ENCODE peak calls at places on chromosomes 1 and 21, in six cellular contexts. D is K562, O is H1, P is suprapubic skin, F is spleen, Z is GM23338. M is an unnamed sample.

GRCh38 chr1:244221961-244222360 is 170.9 kb downstream of the ZBTB18 start:
- DNase-seq in F (no peak), D (no peak), Z (peak; percentile 3), O (no peak), P (no peak), M (no peak)

GRCh38 chr1:166197597-166197996 is 30.8 kb upstream of the FAM78B start:
- DNase-seq in O (no peak), Z (no peak), F (no peak), D (no peak), P (no peak), M (no peak)

GRCh38 chr21:40054403-40054802 is 187.2 kb downstream of the PCP4 start:
- DNase-seq in O (no peak), F (no peak), P (no peak), Z (no peak), D (no peak), M (peak; percentile 95)

GRCh38 chr1:51636765-51637522 is 20.1 kb downstream of the OSBPL9 start:
- DNase-seq in F (no peak), P (no peak), D (no peak), O (no peak), Z (no peak), M (peak; percentile 51)

GRCh38 chr1:81183157-81183952 is 617.4 kb upstream of the ADGRL2 start:
- DNase-seq in F (no peak), D (no peak), P (no peak), O (no peak), Z (no peak), M (no peak)

GRCh38 chr1:228336308-228337030 is 70.2 kb downstream of the TRIM11 start:
- DNase-seq in P (peak; percentile 69), F (peak; percentile 69), D (no peak), Z (no peak), O (no peak), M (no peak)

GRCh38 chr1:226602186-226603029 is 53.8 kb downstream of the STUM start:
- DNase-seq in D (no peak), P (peak; percentile 89), O (no peak), Z (no peak), F (peak; percentile 68), M (peak; percentile 64)

GRCh38 chr1:169086603-169087455 is 19.7 kb upstream of the ATP1B1 start:
- DNase-seq in D (no peak), O (no peak), P (no peak), Z (no peak), F (no peak), M (no peak)

GRCh38 chr1:31757989-31758388 is 6.2 kb downstream of the ADGRB2 start:
- DNase-seq in Z (no peak), P (no peak), F (no peak), O (no peak), D (no peak), M (no peak)

GRCh38 chr21:31316488-31317169 is 27.4 kb downstream of the TIAM1 start:
- DNase-seq in F (no peak), Z (no peak), D (no peak), O (no peak), P (no peak), M (no peak)

GRCh38 chr1:17507916-17508315 is 31.6 kb upstream of the ARHGEF10L start:
- DNase-seq in F (no peak), O (no peak), Z (peak; percentile 66), D (no peak), P (no peak), M (no peak)

GRCh38 chr1:209202826-209203439 is 380.6 kb upstream of the CAMK1G start:
- DNase-seq in O (no peak), Z (peak; percentile 55), D (peak; percentile 47), P (no peak), F (no peak), M (no peak)

GRCh38 chr1:89633745-89634625 is 1.1 kb downstream of the LRRC8C start:
- DNase-seq in F (peak; percentile 78), Z (peak; percentile 56), O (no peak), P (no peak), D (peak; percentile 30), M (no peak)

GRCh38 chr1:116495534-116495933 is 75.3 kb downstream of the CD58 start:
- DNase-seq in D (no peak), Z (no peak), P (no peak), O (no peak), F (no peak), M (no peak)

GRCh38 chr1:31568895-31569655 is 7.2 kb upstream of the TINAGL1 start:
- DNase-seq in D (peak; percentile 8), F (no peak), P (peak; percentile 60), Z (no peak), O (no peak), M (no peak)

GRCh38 chr1:8598060-8598724 is 219.2 kb downstream of the RERE start:
- DNase-seq in P (no peak), D (no peak), F (no peak), Z (peak; percentile 52), O (no peak), M (no peak)

GRCh38 chr1:8004803-8005573 is 21.1 kb downstream of the ERRFI1 start:
- DNase-seq in P (peak; percentile 97), O (no peak), Z (no peak), F (no peak), D (peak; percentile 84), M (peak; percentile 90)

GRCh38 chr1:116537439-116537838 is 33.4 kb downstream of the CD58 start:
- DNase-seq in Z (no peak), P (no peak), D (no peak), O (no peak), F (no peak), M (no peak)

GRCh38 chr1:146036241-146036989 is 14.9 kb upstream of the HJV start:
- DNase-seq in F (no peak), P (no peak), O (no peak), D (no peak), Z (no peak), M (no peak)

GRCh38 chr1:160781914-160782689 is 13.9 kb upstream of the LY9 start:
- DNase-seq in O (no peak), D (no peak), P (no peak), Z (no peak), F (no peak), M (no peak)

GRCh38 chr1:44293761-44294315 is 61.2 kb downstream of the ERI3 start:
- DNase-seq in P (no peak), D (no peak), Z (no peak), O (no peak), F (no peak), M (peak; percentile 35)

GRCh38 chr1:30405631-30406212 is 317.7 kb downstream of the MATN1 start:
- DNase-seq in P (peak; percentile 71), O (no peak), Z (no peak), F (peak; percentile 50), D (no peak), M (peak; percentile 5)

GRCh38 chr21:41059871-41060270 is 108.1 kb upstream of the BACE2 start:
- DNase-seq in Z (no peak), D (no peak), F (no peak), O (no peak), P (no peak), M (no peak)

GRCh38 chr21:43865471-43866181 is 603 bp downstream of the AGPAT3 start:
- DNase-seq in D (peak; percentile 86), F (peak; percentile 91), Z (peak; percentile 30), P (no peak), O (no peak), M (no peak)

GRCh38 chr21:46399129-46399528 is 59.6 kb upstream of the DIP2A start:
- DNase-seq in P (no peak), O (no peak), D (no peak), F (no peak), Z (no peak), M (no peak)

GRCh38 chr1:206589206-206589605 is 23.1 kb downstream of the EIF2D start:
- DNase-seq in P (no peak), D (no peak), O (no peak), Z (no peak), F (no peak), M (no peak)

GRCh38 chr1:16367968-16368910 is 1.2 kb downstream of the SZRD1 start:
- DNase-seq in Z (peak; percentile 84), D (no peak), P (no peak), F (no peak), O (no peak), M (no peak)

GRCh38 chr1:16369821-16370220 is 2.8 kb downstream of the SZRD1 start:
- DNase-seq in D (no peak), P (no peak), F (no peak), O (no peak), Z (no peak), M (no peak)

GRCh38 chr1:16371725-16372124 is 4.7 kb downstream of the SZRD1 start:
- DNase-seq in Z (no peak), P (no peak), D (no peak), O (no peak), F (no peak), M (no peak)

GRCh38 chr1:16367258-16367967 is 371 bp downstream of the SZRD1 start:
- DNase-seq in F (no peak), O (no peak), D (peak; percentile 88), P (peak; percentile 88), Z (peak; percentile 78), M (peak; percentile 66)

GRCh38 chr1:16366722-16367257 is at the start of gene SZRD1:
- DNase-seq in Z (peak; percentile 99), D (peak; percentile 97), P (peak; percentile 96), F (peak; percentile 99), O (peak; percentile 97), M (peak; percentile 99)
- TF ChIP-seq POLR2AphosphoS5 in Z (no peak), D (no peak), P (peak; percentile 34), F (no peak), O (no peak), M (no peak)

GRCh38 chr1:234958066-234958701 is 170.5 kb downstream of the TOMM20 start:
- DNase-seq in O (no peak), D (no peak), P (peak; percentile 69), Z (peak; percentile 34), F (no peak), M (no peak)
- H3K4me1 ChIP-seq in O (peaks cover 19% of the 10 kb centered on the region), D (peaks cover 49% of the 10 kb centered on the region), P (peaks cover 34% of the 10 kb centered on the region), Z (peaks cover 32% of the 10 kb centered on the region), F (peaks cover 95% of the 10 kb centered on the region), M (peaks cover 13% of the 10 kb centered on the region)

DNA sequence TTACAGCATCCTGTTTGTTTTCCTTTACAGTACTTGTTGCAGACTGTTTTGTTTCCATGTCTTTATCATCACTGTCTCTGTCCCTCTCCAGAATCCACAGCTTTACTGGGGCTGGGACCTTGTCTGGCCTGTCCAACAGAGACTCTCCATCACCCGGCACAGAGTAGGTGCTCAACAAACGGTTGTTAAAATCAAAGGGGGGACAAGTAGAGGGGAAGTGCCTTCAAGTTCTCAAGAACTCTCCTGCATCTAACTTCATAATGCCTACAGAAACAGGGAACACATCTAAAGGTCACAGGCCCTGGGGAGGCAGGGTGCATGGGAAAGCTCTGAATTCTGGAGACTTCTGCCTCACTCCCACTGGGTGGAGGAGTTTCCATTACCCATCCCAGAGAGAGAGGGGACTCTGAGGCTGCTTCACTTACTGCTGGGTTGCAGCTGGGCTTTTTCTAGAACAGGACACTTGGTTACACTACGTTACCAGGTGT is 2.3 kb upstream of the ECE1 start:
- DNase-seq in D (no peak), Z (no peak), P (no peak), O (no peak), F (no peak), M (no peak)
- H3K27ac ChIP-seq in D (no peak overlapping the region), Z (no peak overlapping the region), P (peak overlapping the region; percentile 50), O (no peak overlapping the region), F (peak overlapping the region; percentile 94), M (peak overlapping the region; percentile 80)

DNA sequence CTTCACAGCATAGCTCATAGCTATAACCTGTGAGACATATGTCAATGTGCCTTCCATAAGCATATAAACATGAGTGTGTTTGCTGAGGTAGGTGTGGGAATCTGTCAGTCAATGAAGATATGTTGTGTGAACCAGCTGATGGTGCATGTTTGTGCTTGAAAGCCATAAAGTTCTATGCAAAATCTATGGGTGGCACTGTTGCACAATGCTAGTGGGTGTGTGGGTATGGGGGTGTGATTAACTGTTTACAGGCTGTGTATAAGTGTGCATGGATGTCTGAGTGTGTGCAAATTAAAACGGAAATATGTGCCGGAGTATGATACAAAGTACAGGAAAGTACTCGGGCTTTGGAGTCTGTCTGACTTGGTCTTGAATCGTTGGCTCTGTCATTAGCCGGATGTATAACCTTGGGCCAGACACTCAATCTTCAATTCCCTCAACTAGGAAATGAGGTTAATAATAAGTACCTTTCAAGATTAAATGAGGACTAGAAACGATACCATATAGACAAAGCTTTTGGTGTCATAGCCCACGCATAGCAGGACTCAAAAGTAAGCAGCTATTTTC is 926 bp upstream of the ATP2B4 start:
- DNase-seq in P (no peak), F (no peak), Z (no peak), O (no peak), D (peak; percentile 74), M (no peak)
- TF ChIP-seq POLR2AphosphoS5 in P (no peak), F (no peak), Z (no peak), O (no peak), D (no peak), M (peak; percentile 42)

M was measured in breast epithelium.